ENCODE peak calls at places on chromosome 9, in eight cellular contexts. O is hippocampal formation; C is progenitor cell of endocrine pancreas; Q is M059J; H is activated gamma-delta T cell; Z is EL; L is NCI-H1694 treated with DMSO at 0.1 percent for 48 hours; G is activated CD4-positive, alpha-beta T cell treated with anti-CD3 and anti-CD28 coated beads for 24 hours. B is an unnamed sample.
A peak's percentile ranks its signal among the peaks of the same experiment; 100 is the strongest.

GRCh38 chr9:17065062-17065461 is 69.8 kb upstream of the CNTLN start:
- DNase-seq in O (no peak), C (no peak), Q (no peak), H (no peak), Z (no peak), L (no peak), G (no peak), B (no peak)

GRCh38 chr9:111916234-111916645 is 19.6 kb downstream of the UGCG start:
- DNase-seq in O (no peak), C (no peak), Q (no peak), H (no peak), Z (no peak), L (no peak), G (peak; percentile 18), B (no peak)

GRCh38 chr9:130860458-130861316 is 25.6 kb downstream of the ABL1 start:
- DNase-seq in O (no peak), C (no peak), Q (peak; percentile 96), H (no peak), Z (peak; percentile 98), L (no peak), G (no peak), B (peak; percentile 89)

GRCh38 chr9:125440411-125440810 is 178.8 kb downstream of the GAPVD1 start:
- DNase-seq in O (no peak), C (no peak), Q (no peak), H (no peak), Z (no peak), L (no peak), G (no peak), B (peak; percentile 14)

GRCh38 chr9:102862478-102862877 is 132.7 kb upstream of the CYLC2 start:
- DNase-seq in O (no peak), C (no peak), Q (no peak), H (no peak), Z (no peak), L (no peak), G (no peak), B (no peak)

GRCh38 chr9:19976226-19976625 is 187.4 kb upstream of the SLC24A2 start:
- DNase-seq in O (no peak), C (no peak), Q (peak; percentile 81), H (no peak), Z (no peak), L (no peak), G (peak; percentile 8), B (no peak)

GRCh38 chr9:4497855-4498254 is 7.6 kb downstream of the SLC1A1 start:
- DNase-seq in O (no peak), C (no peak), Q (peak; percentile 69), H (no peak), Z (peak; percentile 63), L (no peak), G (no peak), B (no peak)

GRCh38 chr9:110891760-110892159 is 146.5 kb downstream of the LPAR1 start:
- DNase-seq in O (no peak), C (no peak), Q (peak; percentile 26), H (no peak), Z (peak; percentile 51), L (no peak), G (no peak), B (no peak)

GRCh38 chr9:10268500-10269485 is 344.0 kb downstream of the PTPRD start:
- DNase-seq in O (peak; percentile 6), C (no peak), Q (no peak), H (no peak), Z (no peak), L (peak; percentile 39), G (no peak), B (no peak)

GRCh38 chr9:121353246-121353975 is 16.6 kb downstream of the STOM start:
- DNase-seq in O (no peak), C (no peak), Q (no peak), H (no peak), Z (no peak), L (no peak), G (no peak), B (no peak)

GRCh38 chr9:133873006-133873780 is 118.9 kb downstream of the VAV2 start:
- DNase-seq in O (no peak), C (no peak), Q (peak; percentile 52), H (no peak), Z (no peak), L (no peak), G (no peak), B (no peak)

GRCh38 chr9:8855046-8855445 is 1055.5 kb upstream of the DMAC1 start:
- DNase-seq in O (no peak), C (no peak), Q (no peak), H (no peak), Z (no peak), L (peak; percentile 44), G (no peak), B (no peak)

GRCh38 chr9:134992755-134993124 is 75.0 kb upstream of the FCN1 start:
- DNase-seq in O (no peak), C (no peak), Q (no peak), H (no peak), Z (no peak), L (no peak), G (no peak), B (peak; percentile 66)

GRCh38 chr9:97237311-97237786 is 70.1 kb upstream of the CCDC180 start:
- DNase-seq in O (no peak), C (no peak), Q (no peak), H (no peak), Z (no peak), L (no peak), G (no peak), B (no peak)